ENCODE peak calls at places on chromosomes 7 and 10, in nine cellular contexts. G, F, M, Q, E, Y, N, R and P are unnamed samples.

GRCh38 chr7:39603931-39604330 is 19.4 kb upstream of the RALA start:
- DNase-seq in Q (no peak), G (no peak), R (no peak), M (no peak), F (no peak), E (no peak), Y (no peak), N (no peak), P (no peak)

GRCh38 chr10:2173328-2173727 is 436.0 kb upstream of the ADARB2 start:
- DNase-seq in N (no peak), R (no peak), G (no peak), Q (no peak), E (no peak), Y (no peak), M (no peak), F (no peak), P (no peak)

GRCh38 chr10:72229261-72230251 is 13.5 kb upstream of the ASCC1 start:
- DNase-seq in Y (no peak), Q (no peak), F (no peak), N (no peak), R (no peak), M (no peak), G (peak; percentile 89), E (no peak), P (no peak)

GRCh38 chr7:83410989-83411591 is 237.8 kb downstream of the SEMA3E start:
- DNase-seq in F (no peak), Q (peak; percentile 7), N (no peak), M (no peak), G (no peak), R (no peak), Y (no peak), E (peak; percentile 73), P (no peak)

GRCh38 chr10:112580267-112580666 is 133.3 kb downstream of the VTI1A start:
- DNase-seq in Q (no peak), G (no peak), R (no peak), E (no peak), F (no peak), Y (no peak), M (no peak), N (no peak), P (no peak)

GRCh38 chr10:114045071-114045737 is 1.5 kb downstream of the ADRB1 start:
- DNase-seq in Q (peak; percentile 42), M (no peak), G (no peak), N (no peak), E (no peak), F (peak; percentile 59), R (no peak), Y (no peak), P (peak; percentile 32)

GRCh38 chr10:110784198-110784597 is 87.5 kb upstream of the PDCD4 start:
- DNase-seq in F (no peak), M (no peak), G (no peak), R (no peak), Y (no peak), E (no peak), N (no peak), Q (no peak), P (no peak)

GRCh38 chr7:84490661-84491060 is 296.1 kb upstream of the SEMA3A start:
- DNase-seq in Q (no peak), Y (no peak), R (no peak), N (no peak), G (no peak), E (no peak), M (no peak), F (no peak), P (no peak)

GRCh38 chr10:28559661-28560060 is 26.7 kb downstream of the WAC start:
- DNase-seq in F (no peak), N (no peak), Y (no peak), E (no peak), G (no peak), Q (no peak), M (no peak), R (no peak), P (no peak)

GRCh38 chr7:45657136-45657889 is 83.1 kb downstream of the ADCY1 start:
- DNase-seq in N (no peak), E (no peak), F (no peak), R (no peak), Y (no peak), G (no peak), M (no peak), Q (no peak), P (no peak)

GRCh38 chr7:155643804-155644177 is 670 bp upstream of the RBM33 start:
- DNase-seq in F (no peak), Y (no peak), N (no peak), M (no peak), R (no peak), Q (no peak), G (no peak), E (no peak), P (no peak)

GRCh38 chr7:138785587-138786437 is 12.0 kb upstream of the TMEM213 start:
- DNase-seq in Y (no peak), R (no peak), G (no peak), M (no peak), N (no peak), E (no peak), Q (no peak), F (no peak), P (no peak)

GRCh38 chr7:98240961-98241673 is 10.9 kb downstream of the TECPR1 start:
- DNase-seq in E (peak; percentile 69), N (no peak), Y (no peak), R (peak; percentile 29), Q (peak; percentile 17), M (no peak), F (peak; percentile 50), G (no peak), P (no peak)

GRCh38 chr7:19181634-19182033 is 36.4 kb upstream of the FERD3L start:
- DNase-seq in N (no peak), M (no peak), F (no peak), Y (no peak), E (no peak), G (no peak), R (no peak), Q (no peak), P (no peak)